ENCODE peak calls at places on chromosomes 6 and 20, in five cellular contexts. I is HepG2, Q is upper lobe of left lung, A is cardiac muscle cell, R is choroid plexus epithelial cell. G is an unnamed sample.
A peak's percentile ranks its signal among the peaks of the same experiment; 100 is the strongest.

GRCh38 chr6:159084493-159085091 is 39.8 kb upstream of the TAGAP start:
- DNase-seq in I (no peak), Q (no peak), A (peak; percentile 84), R (peak; percentile 89), G (peak; percentile 74)

GRCh38 chr6:26398555-26398954 is 3.5 kb upstream of the BTN3A1 start:
- DNase-seq in I (no peak), Q (no peak), A (no peak), R (no peak), G (no peak)

GRCh38 chr20:63092660-63093215 is 86.0 kb upstream of the BHLHE23 start:
- DNase-seq in I (no peak), Q (peak; percentile 16), A (no peak), R (no peak), G (no peak)

GRCh38 chr6:75481936-75482593 is 11.5 kb downstream of the FILIP1 start:
- DNase-seq in I (no peak), Q (no peak), A (peak; percentile 68), R (peak; percentile 63), G (no peak)

GRCh38 chr6:3773696-3774298 is 22.3 kb upstream of the PXDC1 start:
- DNase-seq in I (no peak), Q (no peak), A (peak; percentile 75), R (peak; percentile 70), G (peak; percentile 47)

GRCh38 chr20:49568491-49569151 is 684 bp upstream of the PTGIS start:
- DNase-seq in I (no peak), Q (no peak), A (peak; percentile 93), R (no peak), G (no peak)

GRCh38 chr6:17714879-17715860 is 8.4 kb upstream of the NUP153 start:
- DNase-seq in I (no peak), Q (peak; percentile 42), A (peak; percentile 85), R (peak; percentile 89), G (peak; percentile 85)

GRCh38 chr6:149045404-149045803 is 272.1 kb upstream of the TAB2 start:
- DNase-seq in I (peak; percentile 33), Q (no peak), A (no peak), R (no peak), G (no peak)

GRCh38 chr6:71678081-71678480 is 208.3 kb upstream of the RIMS1 start:
- DNase-seq in I (no peak), Q (no peak), A (no peak), R (no peak), G (no peak)

GRCh38 chr6:98657764-98658163 is 176.6 kb upstream of the POU3F2 start:
- DNase-seq in I (peak; percentile 18), Q (peak; percentile 30), A (peak; percentile 42), R (peak; percentile 37), G (peak; percentile 78)

GRCh38 chr20:52054123-52054522 is 137.5 kb downstream of the ZFP64 start:
- DNase-seq in I (no peak), Q (no peak), A (no peak), R (no peak), G (no peak)

GRCh38 chr6:111837641-111838500 is 35.4 kb downstream of the FYN start:
- DNase-seq in I (no peak), Q (no peak), A (no peak), R (no peak), G (no peak)

GRCh38 chr6:149861603-149862423 is 2.3 kb downstream of the LRP11 start:
- DNase-seq in I (no peak), Q (no peak), A (no peak), R (no peak), G (no peak)

GRCh38 chr20:17952692-17953684 is 15.6 kb downstream of the SNX5 start:
- DNase-seq in I (no peak), Q (no peak), A (no peak), R (no peak), G (no peak)

GRCh38 chr6:125547320-125547843 is 202.1 kb upstream of the HEY2 start:
- DNase-seq in I (no peak), Q (no peak), A (no peak), R (no peak), G (no peak)

GRCh38 chr6:159217595-159218275 is 48.5 kb downstream of the FNDC1 start:
- DNase-seq in I (peak; percentile 29), Q (peak; percentile 57), A (peak; percentile 58), R (peak; percentile 55), G (peak; percentile 34)

GRCh38 chr6:28712982-28713381 is 187.3 kb downstream of the GPX5 start:
- DNase-seq in I (no peak), Q (no peak), A (no peak), R (no peak), G (no peak)

GRCh38 chr6:87828044-87828443 is 126.0 kb upstream of the AKIRIN2 start:
- DNase-seq in I (no peak), Q (no peak), A (no peak), R (no peak), G (no peak)

GRCh38 chr6:23174781-23175361 is 605.5 kb downstream of the HDGFL1 start:
- DNase-seq in I (no peak), Q (no peak), A (peak; percentile 77), R (peak; percentile 91), G (peak; percentile 90)

GRCh38 chr6:41877051-41877680 is 18.0 kb downstream of the USP49 start:
- DNase-seq in I (peak; percentile 68), Q (no peak), A (no peak), R (no peak), G (no peak)

GRCh38 chr6:134902074-134902861 is 47.6 kb downstream of the ALDH8A1 start:
- DNase-seq in I (no peak), Q (no peak), A (peak; percentile 59), R (peak; percentile 26), G (no peak)

GRCh38 chr20:10636326-10636818 is 37.4 kb downstream of the JAG1 start:
- DNase-seq in I (peak; percentile 35), Q (no peak), A (peak; percentile 89), R (peak; percentile 91), G (peak; percentile 54)

DNA sequence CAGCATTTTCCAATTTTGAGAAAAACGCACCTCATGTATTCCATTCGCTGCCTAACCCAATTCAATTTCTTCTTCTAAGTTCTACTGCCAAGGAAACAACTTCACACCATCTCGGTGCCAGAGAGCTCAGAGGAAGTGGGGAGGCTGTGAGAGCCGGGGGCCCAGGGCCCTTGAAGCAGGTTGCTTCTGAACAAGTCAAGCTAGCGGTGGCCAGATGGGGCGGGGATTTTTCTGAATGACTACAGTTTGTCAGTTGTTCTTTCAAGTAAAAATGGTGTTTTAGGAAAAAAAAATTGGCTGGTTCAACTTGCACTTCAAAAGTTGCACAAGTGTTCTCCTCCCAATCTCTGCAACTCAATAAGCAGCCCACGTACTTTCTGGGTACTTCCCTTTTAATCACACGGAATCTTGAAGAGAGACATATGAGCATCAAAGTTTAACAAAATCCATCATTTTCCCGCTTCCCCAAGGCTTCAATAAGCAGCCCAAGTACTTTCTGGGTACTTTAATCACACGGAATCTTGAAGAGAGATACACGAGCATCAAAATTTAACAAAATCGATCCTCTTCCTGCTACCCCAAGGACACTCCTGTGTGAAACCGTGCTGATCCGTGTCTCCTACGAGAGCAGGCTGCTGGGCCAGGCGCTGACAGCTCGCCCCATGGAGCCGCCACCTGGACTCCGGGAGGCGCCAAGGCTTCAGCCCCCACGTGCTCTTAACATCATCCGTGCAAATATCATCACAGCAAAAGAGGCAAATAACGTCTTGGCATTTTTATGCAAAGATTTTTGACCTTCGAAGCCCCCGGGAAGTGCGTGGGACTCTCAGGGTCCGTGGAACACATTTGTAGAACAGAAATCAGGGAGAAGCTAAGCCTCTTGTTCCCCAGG is 186.7 kb upstream of the PDE10A start:
- DNase-seq in I (no peak), Q (no peak), A (peak; percentile 35), R (peak; percentile 8), G (no peak)
- H3K4me3 ChIP-seq in I (no peak overlapping the region), Q (no peak overlapping the region), A (no peak overlapping the region), R (no peak overlapping the region), G (no peak overlapping the region)

DNA sequence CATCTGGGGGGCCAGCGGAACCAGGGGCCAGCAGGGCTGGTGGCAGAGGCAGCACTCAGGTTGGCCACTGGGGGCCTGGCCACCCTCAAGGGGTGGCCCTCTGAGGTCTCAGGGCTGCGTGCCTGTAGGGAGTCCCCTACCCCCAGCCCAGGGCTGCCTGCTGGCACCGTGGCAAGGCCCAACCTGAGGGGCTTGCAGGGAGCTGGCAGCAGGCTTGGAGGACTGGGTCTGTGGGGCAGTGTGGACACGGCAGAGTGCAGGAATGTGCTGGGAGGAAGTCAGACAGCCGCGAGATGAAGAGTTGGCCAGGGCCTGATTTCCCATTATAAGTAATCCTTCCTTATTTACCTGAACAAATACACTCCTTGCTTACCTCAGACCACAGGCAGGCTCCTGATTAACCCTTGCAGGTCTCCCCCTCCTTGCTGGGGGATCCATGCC is at the start of gene SPDEF:
- DNase-seq in I (peak; percentile 22), Q (peak; percentile 31), A (no peak), R (peak; percentile 21), G (peak; percentile 32)
- TF ChIP-seq CTCF in I (no peak), Q (no peak), A (no peak), R (no peak), G (peak; percentile 8)

GRCh38 chr20:11920083-11920482 is 2.4 kb downstream of the BTBD3 start:
- DNase-seq in I (no peak), Q (no peak), A (no peak), R (no peak), G (no peak)

GRCh38 chr20:11917663-11918062 is at the start of gene BTBD3:
- DNase-seq in I (no peak), Q (peak; percentile 73), A (peak; percentile 79), R (peak; percentile 86), G (peak; percentile 83)

GRCh38 chr20:11918280-11918952 is 723 bp downstream of the BTBD3 start:
- DNase-seq in I (no peak), Q (no peak), A (no peak), R (no peak), G (no peak)

GRCh38 chr20:11919571-11919970 is 1.9 kb downstream of the BTBD3 start:
- DNase-seq in I (no peak), Q (no peak), A (no peak), R (no peak), G (no peak)

DNA sequence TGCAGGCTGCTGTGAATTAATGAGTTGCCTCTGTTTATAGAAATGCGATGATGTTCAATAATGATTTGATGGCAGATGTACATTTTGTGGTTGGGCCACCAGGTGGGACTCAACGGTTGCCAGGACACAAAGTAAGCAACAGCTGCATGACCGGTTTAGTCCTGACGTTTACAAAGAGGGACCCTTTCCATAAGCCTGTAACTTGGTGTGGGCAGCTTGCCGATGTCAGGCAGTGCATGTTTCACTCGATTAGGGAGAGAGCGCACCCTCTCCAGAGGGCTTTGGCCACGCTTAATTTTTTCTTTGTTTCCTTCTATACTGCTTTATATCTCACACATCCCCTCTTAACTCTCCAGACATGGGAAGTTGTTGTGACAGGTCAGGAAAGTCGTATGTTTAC is 1.4 kb downstream of the BTBD3 start:
- DNase-seq in I (no peak), Q (peak; percentile 26), A (peak; percentile 36), R (peak; percentile 43), G (no peak)
- H3K4me3 ChIP-seq in I (no peak overlapping the region), Q (peak overlapping the region; percentile 45), A (no peak overlapping the region), R (peak overlapping the region; percentile 26), G (no peak overlapping the region)

DNA sequence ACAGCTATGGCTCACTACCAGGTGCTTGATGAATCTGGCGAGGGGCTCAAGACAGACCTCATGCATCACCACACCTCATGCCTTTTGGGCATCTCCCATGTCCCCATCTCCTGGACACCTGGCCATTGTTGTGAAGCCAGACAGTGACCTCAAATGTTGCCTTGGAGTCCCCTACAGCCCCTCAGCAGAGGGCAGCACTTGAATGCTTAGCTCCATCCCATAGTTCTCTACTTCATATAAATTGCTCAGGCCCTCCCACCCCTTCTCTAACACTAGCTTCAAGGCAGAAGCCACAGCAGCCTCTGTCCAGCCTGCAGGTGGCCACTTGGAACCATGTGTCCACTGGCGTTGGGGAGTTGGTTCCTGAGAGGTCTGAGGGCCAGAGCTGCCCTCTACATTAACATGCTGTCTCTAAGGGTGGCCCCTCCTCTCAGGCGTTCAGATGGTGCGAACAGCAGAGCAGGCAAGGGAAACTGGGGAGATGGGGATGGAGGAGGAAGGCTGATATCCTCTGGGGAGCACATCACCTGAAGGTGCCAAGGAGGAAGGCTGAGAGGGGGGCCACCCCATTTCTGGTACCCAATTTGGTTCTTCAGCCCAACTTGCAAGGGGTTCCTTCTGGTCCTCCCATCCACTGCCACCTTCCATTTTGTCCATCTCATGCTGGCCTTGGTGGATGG is 31.3 kb downstream of the MOCS1 start:
- DNase-seq in I (no peak), Q (no peak), A (no peak), R (no peak), G (no peak)
- TF ChIP-seq CTCF in I (no peak), Q (no peak), A (no peak), R (peak; percentile 9), G (no peak)